ENCODE peak calls at places on chromosomes 4 and X, in four cellular contexts. X is HepG2, I is stomach, O is transverse colon. Z is an unnamed sample.

GRCh38 chr4:148196168-148196567 is 246.0 kb downstream of the NR3C2 start:
- DNase-seq in X (no peak), O (no peak), I (no peak), Z (no peak)

GRCh38 chr4:148800943-148801342 is 358.7 kb upstream of the NR3C2 start:
- DNase-seq in O (no peak), X (no peak), I (no peak), Z (no peak)

GRCh38 chrX:37918168-37918567 is 70.8 kb upstream of the DYNLT3 start:
- DNase-seq in X (no peak), I (no peak), O (no peak), Z (no peak)

GRCh38 chrX:13863326-13863725 is 46.4 kb upstream of the GPM6B start:
- DNase-seq in O (no peak), X (no peak), I (no peak), Z (no peak)

GRCh38 chr4:41525129-41525528 is 12.8 kb upstream of the LIMCH1 start:
- DNase-seq in X (no peak), O (no peak), I (no peak), Z (no peak)

GRCh38 chrX:31547416-31547815 is 475.6 kb upstream of the FTHL17 start:
- DNase-seq in I (no peak), O (no peak), X (no peak), Z (no peak)

GRCh38 chr4:162981823-162982222 is 184.9 kb downstream of the NAF1 start:
- DNase-seq in I (no peak), X (no peak), O (no peak), Z (no peak)

GRCh38 chrX:56726609-56727008 is 2.4 kb upstream of the NBDY start:
- DNase-seq in I (no peak), O (no peak), X (peak), Z (no peak)

GRCh38 chr4:40908297-40908696 is 158.5 kb downstream of the NSUN7 start:
- DNase-seq in O (peak), X (no peak), I (no peak), Z (peak)

GRCh38 chr4:155745984-155746383 is 12.8 kb upstream of the GUCY1B1 start:
- DNase-seq in X (no peak), I (no peak), O (no peak), Z (no peak)

GRCh38 chrX:150074175-150074574 is 135.9 kb upstream of the EOLA2 start:
- DNase-seq in O (no peak), X (no peak), I (no peak), Z (no peak)

GRCh38 chr4:44985938-44986337 is 259.6 kb upstream of the GNPDA2 start:
- DNase-seq in O (no peak), I (no peak), X (no peak), Z (no peak)

GRCh38 chr4:148441624-148441985 is 609 bp downstream of the NR3C2 start:
- DNase-seq in X (no peak), O (no peak), I (no peak), Z (no peak)

GRCh38 chrX:17521871-17522693 is 147.1 kb downstream of the NHS start:
- DNase-seq in O (peak), X (no peak), I (no peak), Z (no peak)

GRCh38 chr4:182338731-182339130 is 95.5 kb downstream of the TENM3 start:
- DNase-seq in X (no peak), I (no peak), O (no peak), Z (no peak)

GRCh38 chr4:31949045-31949444 is 1228.9 kb downstream of the PCDH7 start:
- DNase-seq in O (no peak), X (no peak), I (no peak), Z (no peak)

DNA sequence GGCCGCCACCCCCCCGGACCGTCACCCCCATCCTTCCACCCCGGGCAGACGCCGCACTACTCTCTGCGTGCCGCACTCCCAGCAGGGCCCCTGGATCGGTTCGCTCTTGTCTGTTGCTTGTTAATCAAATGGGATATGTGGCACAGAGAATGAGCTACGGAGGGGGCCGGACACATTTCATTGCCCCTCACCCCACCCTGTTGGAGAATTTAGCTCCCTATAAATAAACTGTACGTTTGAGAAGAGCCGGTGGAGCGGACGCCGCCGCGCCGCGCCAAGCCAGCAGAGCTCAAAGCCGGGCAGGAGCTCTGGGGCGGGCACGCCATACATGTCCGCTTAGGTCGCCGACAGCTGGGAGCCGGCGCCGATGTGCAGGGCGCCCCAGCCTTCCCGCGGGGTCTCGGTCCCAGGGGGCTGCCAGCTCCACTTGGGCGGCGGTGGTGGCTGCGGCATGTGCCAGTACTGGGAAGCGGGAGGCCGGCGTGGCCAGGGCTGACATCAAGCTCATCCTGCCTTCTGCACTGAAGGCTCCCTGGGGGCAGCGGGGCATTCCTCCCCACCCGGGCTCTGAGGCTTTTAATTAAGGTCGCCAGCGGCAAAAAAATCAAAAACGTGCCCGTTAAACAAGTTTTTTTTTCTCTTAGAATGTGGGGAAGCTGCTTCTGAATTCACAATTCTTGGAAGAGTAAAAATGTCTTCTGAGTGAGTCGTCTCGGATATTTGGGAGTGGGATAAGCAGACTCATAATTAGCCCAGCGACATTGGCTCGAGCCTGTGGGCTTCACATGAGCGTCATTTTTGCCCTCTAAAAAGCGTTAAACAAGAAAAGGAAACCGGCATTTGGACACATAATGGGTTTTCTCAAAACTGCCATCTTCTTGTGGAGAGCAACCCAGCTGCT is 1.1 kb upstream of the PCDH19 start:
- DNase-seq in O (no peak), X (no peak), I (no peak), Z (no peak)
- H3K4me3 ChIP-seq in O (no peak), X (no peak), I (peak), Z (no peak)

GRCh38 chrX:19624754-19625153 is 109.4 kb upstream of the MAP3K15 start:
- DNase-seq in I (no peak), O (no peak), X (no peak), Z (no peak)
- TF ChIP-seq POLR2AphosphoS5 in I (no peak), O (no peak), X (no peak), Z (no peak)

GRCh38 chr4:74474345-74475099 is 29.6 kb downstream of the AREG start:
- DNase-seq in I (no peak), X (no peak), O (no peak), Z (no peak)

GRCh38 chr4:74471228-74471627 is 26.3 kb downstream of the AREG start:
- DNase-seq in X (no peak), O (no peak), I (no peak), Z (no peak)

GRCh38 chr4:74479009-74479408 is 34.1 kb downstream of the AREG start:
- DNase-seq in I (peak), X (peak), O (no peak), Z (no peak)

GRCh38 chr4:74475946-74476345 is 31.0 kb downstream of the AREG start:
- DNase-seq in X (no peak), I (no peak), O (no peak), Z (no peak)

DNA sequence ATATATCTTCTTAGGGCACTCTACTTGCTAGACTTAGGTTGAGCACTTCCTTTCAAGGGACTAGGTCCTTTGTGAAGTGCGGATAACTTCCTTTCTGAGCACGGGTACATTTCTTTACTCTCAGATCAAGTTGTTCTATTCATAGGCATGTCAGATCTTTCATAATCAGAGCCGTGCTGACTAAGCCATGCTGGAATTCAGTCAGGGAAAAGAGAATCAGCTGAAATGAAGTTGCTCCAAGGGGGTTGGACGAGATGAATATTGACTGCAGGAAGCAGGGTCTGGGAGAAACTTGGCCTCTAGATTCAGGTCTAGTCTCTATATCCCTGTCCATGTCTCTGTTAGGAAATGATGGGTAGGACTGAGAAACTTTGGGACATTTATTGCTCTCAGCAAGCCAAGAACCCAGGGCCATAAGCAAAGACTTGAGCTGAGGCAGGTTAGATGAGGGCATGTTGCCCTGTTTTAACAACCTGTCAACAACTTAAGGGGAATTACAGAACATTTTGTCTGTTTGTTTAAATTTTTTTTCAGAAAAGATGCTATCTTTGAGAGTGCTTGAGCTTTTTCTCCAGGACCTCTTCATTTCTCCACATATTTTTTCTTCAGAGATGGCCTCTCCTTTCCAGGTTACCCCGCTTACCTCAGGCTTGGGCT is 28.3 kb downstream of the AREG start:
- DNase-seq in I (peak), X (peak), O (no peak), Z (no peak)
- H3K27ac ChIP-seq in I (no peak), X (no peak), O (no peak), Z (no peak)

GRCh38 chrX:21657318-21658151 is 595 bp downstream of the KLHL34 start:
- DNase-seq in X (no peak), O (no peak), I (no peak), Z (peak)
- H3K4me3 ChIP-seq in X (no peak), O (peak), I (peak), Z (peak)